ENCODE peak calls at places on chromosomes 6 and 20, in eight cellular contexts. One of them, this sample, is unnamed. For H3K4me1, the result is how much of the 10 kb centered on the place peaks cover.

GRCh38 chr20:37670426-37670825 is 23.4 kb upstream of the CTNNBL1 start:
- DNase-seq in lower lobe of right lung: no peak
- DNase-seq in breast epithelium: no peak
- DNase-seq in small intestine: no peak
- DNase-seq in psoas muscle: peak
- DNase-seq in spleen: no peak
- DNase-seq in heart left ventricle: no peak
- DNase-seq in right cardiac atrium: peak
- DNase-seq in this sample: peak

GRCh38 chr20:60206259-60206658 is 248.0 kb downstream of the CDH26 start:
- DNase-seq in lower lobe of right lung: no peak
- DNase-seq in breast epithelium: no peak
- DNase-seq in small intestine: no peak
- DNase-seq in psoas muscle: no peak
- DNase-seq in spleen: no peak
- DNase-seq in heart left ventricle: no peak
- DNase-seq in right cardiac atrium: no peak
- DNase-seq in this sample: no peak

GRCh38 chr6:35092362-35093117 is 48.6 kb downstream of the TCP11 start:
- DNase-seq in lower lobe of right lung: no peak
- DNase-seq in breast epithelium: no peak
- DNase-seq in small intestine: no peak
- DNase-seq in psoas muscle: no peak
- DNase-seq in spleen: no peak
- DNase-seq in heart left ventricle: no peak
- DNase-seq in right cardiac atrium: no peak
- DNase-seq in this sample: no peak

GRCh38 chr20:52439385-52439784 is 247.8 kb upstream of the ZFP64 start:
- DNase-seq in lower lobe of right lung: no peak
- DNase-seq in breast epithelium: no peak
- DNase-seq in small intestine: no peak
- DNase-seq in psoas muscle: no peak
- DNase-seq in spleen: no peak
- DNase-seq in heart left ventricle: no peak
- DNase-seq in right cardiac atrium: no peak
- DNase-seq in this sample: no peak

GRCh38 chr6:6699741-6700367 is 111.3 kb downstream of the LY86 start:
- DNase-seq in lower lobe of right lung: peak
- DNase-seq in breast epithelium: peak
- DNase-seq in small intestine: peak
- DNase-seq in psoas muscle: peak
- DNase-seq in spleen: no peak
- DNase-seq in heart left ventricle: peak
- DNase-seq in right cardiac atrium: peak
- DNase-seq in this sample: peak

GRCh38 chr20:55586626-55587025 is 418.7 kb downstream of the CBLN4 start:
- DNase-seq in lower lobe of right lung: no peak
- DNase-seq in breast epithelium: no peak
- DNase-seq in small intestine: no peak
- DNase-seq in psoas muscle: no peak
- DNase-seq in spleen: no peak
- DNase-seq in heart left ventricle: no peak
- DNase-seq in right cardiac atrium: no peak
- DNase-seq in this sample: no peak

GRCh38 chr20:50371878-50372769 is 138.1 kb upstream of the PTPN1 start:
- DNase-seq in lower lobe of right lung: no peak
- DNase-seq in breast epithelium: no peak
- DNase-seq in small intestine: no peak
- DNase-seq in psoas muscle: no peak
- DNase-seq in spleen: no peak
- DNase-seq in heart left ventricle: no peak
- DNase-seq in right cardiac atrium: no peak
- DNase-seq in this sample: no peak

GRCh38 chr6:53888931-53889330 is 94.1 kb downstream of the LRRC1 start:
- DNase-seq in lower lobe of right lung: no peak
- DNase-seq in breast epithelium: no peak
- DNase-seq in small intestine: no peak
- DNase-seq in psoas muscle: no peak
- DNase-seq in spleen: no peak
- DNase-seq in heart left ventricle: no peak
- DNase-seq in right cardiac atrium: no peak
- DNase-seq in this sample: no peak

GRCh38 chr20:42401598-42401997 is 783.4 kb upstream of the CHD6 start:
- DNase-seq in lower lobe of right lung: no peak
- DNase-seq in breast epithelium: no peak
- DNase-seq in small intestine: no peak
- DNase-seq in psoas muscle: no peak
- DNase-seq in spleen: no peak
- DNase-seq in heart left ventricle: no peak
- DNase-seq in right cardiac atrium: no peak
- DNase-seq in this sample: no peak

GRCh38 chr6:106309024-106309423 is 16.5 kb downstream of the ATG5 start:
- DNase-seq in lower lobe of right lung: no peak
- DNase-seq in breast epithelium: no peak
- DNase-seq in small intestine: no peak
- DNase-seq in psoas muscle: no peak
- DNase-seq in spleen: no peak
- DNase-seq in heart left ventricle: no peak
- DNase-seq in right cardiac atrium: no peak
- DNase-seq in this sample: no peak

GRCh38 chr6:5782783-5783567 is 223.8 kb downstream of the NRN1 start:
- DNase-seq in lower lobe of right lung: no peak
- DNase-seq in breast epithelium: no peak
- DNase-seq in small intestine: peak
- DNase-seq in psoas muscle: peak
- DNase-seq in spleen: no peak
- DNase-seq in heart left ventricle: peak
- DNase-seq in right cardiac atrium: peak
- DNase-seq in this sample: peak

GRCh38 chr6:21133902-21134301 is 459.6 kb upstream of the SOX4 start:
- DNase-seq in lower lobe of right lung: no peak
- DNase-seq in breast epithelium: no peak
- DNase-seq in small intestine: no peak
- DNase-seq in psoas muscle: no peak
- DNase-seq in spleen: no peak
- DNase-seq in heart left ventricle: no peak
- DNase-seq in right cardiac atrium: no peak
- DNase-seq in this sample: no peak

GRCh38 chr6:21134401-21134800 is 459.1 kb upstream of the SOX4 start:
- DNase-seq in lower lobe of right lung: no peak
- DNase-seq in breast epithelium: no peak
- DNase-seq in small intestine: no peak
- DNase-seq in psoas muscle: no peak
- DNase-seq in spleen: no peak
- DNase-seq in heart left ventricle: no peak
- DNase-seq in right cardiac atrium: no peak
- DNase-seq in this sample: no peak

GRCh38 chr6:21137708-21138358 is 455.7 kb upstream of the SOX4 start:
- DNase-seq in lower lobe of right lung: no peak
- DNase-seq in breast epithelium: no peak
- DNase-seq in small intestine: no peak
- DNase-seq in psoas muscle: no peak
- DNase-seq in spleen: no peak
- DNase-seq in heart left ventricle: no peak
- DNase-seq in right cardiac atrium: no peak
- DNase-seq in this sample: no peak

GRCh38 chr6:21132856-21133610 is 460.5 kb upstream of the SOX4 start:
- DNase-seq in lower lobe of right lung: no peak
- DNase-seq in breast epithelium: no peak
- DNase-seq in small intestine: no peak
- DNase-seq in psoas muscle: no peak
- DNase-seq in spleen: no peak
- DNase-seq in heart left ventricle: no peak
- DNase-seq in right cardiac atrium: no peak
- DNase-seq in this sample: no peak

GRCh38 chr6:21135484-21136005 is 458.0 kb upstream of the SOX4 start:
- DNase-seq in lower lobe of right lung: no peak
- DNase-seq in breast epithelium: no peak
- DNase-seq in small intestine: no peak
- DNase-seq in psoas muscle: no peak
- DNase-seq in spleen: no peak
- DNase-seq in heart left ventricle: no peak
- DNase-seq in right cardiac atrium: no peak
- DNase-seq in this sample: no peak
- H3K4me1 ChIP-seq in lower lobe of right lung: under half
- H3K4me1 ChIP-seq in breast epithelium: under half
- H3K4me1 ChIP-seq in small intestine: under half
- H3K4me1 ChIP-seq in psoas muscle: under half
- H3K4me1 ChIP-seq in spleen: under half
- H3K4me1 ChIP-seq in heart left ventricle: under half
- H3K4me1 ChIP-seq in right cardiac atrium: under half
- H3K4me1 ChIP-seq in this sample: under half

GRCh38 chr6:31825553-31825952 is 2.0 kb upstream of the HSPA1B start:
- DNase-seq in lower lobe of right lung: no peak
- DNase-seq in breast epithelium: no peak
- DNase-seq in small intestine: no peak
- DNase-seq in psoas muscle: no peak
- DNase-seq in spleen: no peak
- DNase-seq in heart left ventricle: no peak
- DNase-seq in right cardiac atrium: no peak
- DNase-seq in this sample: no peak
- H3K4me1 ChIP-seq in lower lobe of right lung: half or more
- H3K4me1 ChIP-seq in breast epithelium: under half
- H3K4me1 ChIP-seq in small intestine: under half
- H3K4me1 ChIP-seq in psoas muscle: under half
- H3K4me1 ChIP-seq in spleen: half or more
- H3K4me1 ChIP-seq in heart left ventricle: under half
- H3K4me1 ChIP-seq in right cardiac atrium: under half
- H3K4me1 ChIP-seq in this sample: under half

GRCh38 chr20:64082821-64083379 is 1.3 kb downstream of the LKAAEAR1 start:
- DNase-seq in lower lobe of right lung: no peak
- DNase-seq in breast epithelium: no peak
- DNase-seq in small intestine: no peak
- DNase-seq in psoas muscle: no peak
- DNase-seq in spleen: no peak
- DNase-seq in heart left ventricle: no peak
- DNase-seq in right cardiac atrium: no peak
- DNase-seq in this sample: no peak
- H3K4me1 ChIP-seq in lower lobe of right lung: under half
- H3K4me1 ChIP-seq in breast epithelium: under half
- H3K4me1 ChIP-seq in small intestine: under half
- H3K4me1 ChIP-seq in psoas muscle: under half
- H3K4me1 ChIP-seq in spleen: half or more
- H3K4me1 ChIP-seq in heart left ventricle: under half
- H3K4me1 ChIP-seq in right cardiac atrium: under half
- H3K4me1 ChIP-seq in this sample: under half

GRCh38 chr6:109793015-109793414 is 101.9 kb downstream of the FIG4 start:
- DNase-seq in lower lobe of right lung: no peak
- DNase-seq in breast epithelium: no peak
- DNase-seq in small intestine: no peak
- DNase-seq in psoas muscle: no peak
- DNase-seq in spleen: no peak
- DNase-seq in heart left ventricle: no peak
- DNase-seq in right cardiac atrium: no peak
- DNase-seq in this sample: no peak

GRCh38 chr6:109791301-109791700 is 100.2 kb downstream of the FIG4 start:
- DNase-seq in lower lobe of right lung: no peak
- DNase-seq in breast epithelium: no peak
- DNase-seq in small intestine: no peak
- DNase-seq in psoas muscle: no peak
- DNase-seq in spleen: no peak
- DNase-seq in heart left ventricle: no peak
- DNase-seq in right cardiac atrium: no peak
- DNase-seq in this sample: no peak

GRCh38 chr6:109794201-109794926 is 103.3 kb downstream of the FIG4 start:
- DNase-seq in lower lobe of right lung: no peak
- DNase-seq in breast epithelium: no peak
- DNase-seq in small intestine: no peak
- DNase-seq in psoas muscle: no peak
- DNase-seq in spleen: no peak
- DNase-seq in heart left ventricle: no peak
- DNase-seq in right cardiac atrium: no peak
- DNase-seq in this sample: no peak

GRCh38 chr6:109795994-109796555 is 105.0 kb downstream of the FIG4 start:
- DNase-seq in lower lobe of right lung: no peak
- DNase-seq in breast epithelium: no peak
- DNase-seq in small intestine: no peak
- DNase-seq in psoas muscle: no peak
- DNase-seq in spleen: no peak
- DNase-seq in heart left ventricle: no peak
- DNase-seq in right cardiac atrium: no peak
- DNase-seq in this sample: no peak

GRCh38 chr6:109793793-109794192 is 102.7 kb downstream of the FIG4 start:
- DNase-seq in lower lobe of right lung: no peak
- DNase-seq in breast epithelium: no peak
- DNase-seq in small intestine: peak
- DNase-seq in psoas muscle: no peak
- DNase-seq in spleen: no peak
- DNase-seq in heart left ventricle: peak
- DNase-seq in right cardiac atrium: no peak
- DNase-seq in this sample: peak
- H3K4me1 ChIP-seq in lower lobe of right lung: under half
- H3K4me1 ChIP-seq in breast epithelium: under half
- H3K4me1 ChIP-seq in small intestine: under half
- H3K4me1 ChIP-seq in psoas muscle: under half
- H3K4me1 ChIP-seq in spleen: under half
- H3K4me1 ChIP-seq in heart left ventricle: under half
- H3K4me1 ChIP-seq in right cardiac atrium: under half
- H3K4me1 ChIP-seq in this sample: under half

GRCh38 chr6:151391021-151391470 is 313 bp downstream of the ZBTB2 start:
- DNase-seq in lower lobe of right lung: peak
- DNase-seq in breast epithelium: peak
- DNase-seq in small intestine: peak
- DNase-seq in psoas muscle: peak
- DNase-seq in spleen: peak
- DNase-seq in heart left ventricle: peak
- DNase-seq in right cardiac atrium: peak
- DNase-seq in this sample: peak
- H3K4me1 ChIP-seq in lower lobe of right lung: half or more
- H3K4me1 ChIP-seq in breast epithelium: under half
- H3K4me1 ChIP-seq in small intestine: under half
- H3K4me1 ChIP-seq in psoas muscle: under half
- H3K4me1 ChIP-seq in spleen: half or more
- H3K4me1 ChIP-seq in heart left ventricle: under half
- H3K4me1 ChIP-seq in right cardiac atrium: under half
- H3K4me1 ChIP-seq in this sample: half or more

GRCh38 chr6:137728386-137729349 is 138.4 kb upstream of the TNFAIP3 start:
- DNase-seq in lower lobe of right lung: no peak
- DNase-seq in breast epithelium: no peak
- DNase-seq in small intestine: no peak
- DNase-seq in psoas muscle: peak
- DNase-seq in spleen: no peak
- DNase-seq in heart left ventricle: peak
- DNase-seq in right cardiac atrium: no peak
- DNase-seq in this sample: no peak
- H3K4me1 ChIP-seq in lower lobe of right lung: under half
- H3K4me1 ChIP-seq in breast epithelium: under half
- H3K4me1 ChIP-seq in small intestine: under half
- H3K4me1 ChIP-seq in psoas muscle: under half
- H3K4me1 ChIP-seq in spleen: under half
- H3K4me1 ChIP-seq in heart left ventricle: under half
- H3K4me1 ChIP-seq in right cardiac atrium: under half
- H3K4me1 ChIP-seq in this sample: under half

GRCh38 chr6:2859325-2859700 is 17.6 kb upstream of the SERPINB1 start:
- DNase-seq in lower lobe of right lung: no peak
- DNase-seq in breast epithelium: no peak
- DNase-seq in small intestine: no peak
- DNase-seq in psoas muscle: no peak
- DNase-seq in spleen: no peak
- DNase-seq in heart left ventricle: no peak
- DNase-seq in right cardiac atrium: no peak
- DNase-seq in this sample: no peak
- H3K4me1 ChIP-seq in lower lobe of right lung: under half
- H3K4me1 ChIP-seq in breast epithelium: under half
- H3K4me1 ChIP-seq in small intestine: under half
- H3K4me1 ChIP-seq in psoas muscle: under half
- H3K4me1 ChIP-seq in spleen: half or more
- H3K4me1 ChIP-seq in heart left ventricle: under half
- H3K4me1 ChIP-seq in right cardiac atrium: under half
- H3K4me1 ChIP-seq in this sample: under half